ENCODE peak calls at places on chromosome 16, in seven cellular contexts. I, T, L, R, M, W and D are unnamed samples.

GRCh38 chr16:27378871-27379580 is 22.9 kb upstream of the IL21R start:
- DNase-seq in I (no peak), T (no peak), L (no peak), R (no peak), M (no peak), W (no peak), D (no peak)

GRCh38 chr16:35173295-35173694 is 1713.9 kb downstream of the TP53TG3F start:
- DNase-seq in I (no peak), T (no peak), L (no peak), R (no peak), M (no peak), W (no peak), D (peak; percentile 30)

GRCh38 chr16:68287276-68288251 is 23.2 kb downstream of the SLC7A6OS start:
- DNase-seq in I (no peak), T (peak; percentile 45), L (peak; percentile 58), R (peak; percentile 89), M (no peak), W (no peak), D (peak; percentile 62)

GRCh38 chr16:24508614-24509013 is 30.8 kb upstream of the RBBP6 start:
- DNase-seq in I (no peak), T (no peak), L (no peak), R (no peak), M (no peak), W (no peak), D (no peak)

GRCh38 chr16:68074850-68075249 is 10.3 kb upstream of the NFATC3 start:
- DNase-seq in I (peak; percentile 53), T (peak; percentile 27), L (no peak), R (no peak), M (no peak), W (peak; percentile 68), D (peak; percentile 96)

GRCh38 chr16:58085171-58085570 is 44.0 kb downstream of the CFAP20 start:
- DNase-seq in I (no peak), T (no peak), L (no peak), R (no peak), M (no peak), W (no peak), D (no peak)

GRCh38 chr16:73226675-73227074 is 178.7 kb upstream of the ZFHX3 start:
- DNase-seq in I (no peak), T (no peak), L (no peak), R (no peak), M (no peak), W (no peak), D (no peak)

GRCh38 chr16:56202036-56202435 is 10.7 kb downstream of the GNAO1 start:
- DNase-seq in I (peak; percentile 36), T (no peak), L (no peak), R (no peak), M (no peak), W (no peak), D (no peak)

GRCh38 chr16:8859913-8860881 is 8.6 kb downstream of the CARHSP1 start:
- DNase-seq in I (peak; percentile 76), T (peak; percentile 66), L (peak; percentile 79), R (no peak), M (no peak), W (peak; percentile 43), D (no peak)

GRCh38 chr16:57540906-57541753 is 1.3 kb upstream of the ADGRG5 start:
- DNase-seq in I (peak; percentile 25), T (no peak), L (peak; percentile 13), R (no peak), M (no peak), W (no peak), D (no peak)

GRCh38 chr16:55569025-55569424 is 2.5 kb downstream of the CAPNS2 start:
- DNase-seq in I (no peak), T (no peak), L (no peak), R (no peak), M (no peak), W (no peak), D (no peak)

GRCh38 chr16:89194340-89195311 is 5.7 kb downstream of the SLC22A31 start:
- DNase-seq in I (no peak), T (peak; percentile 3), L (no peak), R (peak; percentile 20), M (no peak), W (no peak), D (no peak)

GRCh38 chr16:54657058-54657708 is 273.5 kb upstream of the IRX5 start:
- DNase-seq in I (peak; percentile 72), T (peak; percentile 16), L (no peak), R (peak; percentile 22), M (peak; percentile 81), W (no peak), D (no peak)

GRCh38 chr16:6265956-6266355 is 1066.7 kb upstream of the RBFOX1 start:
- DNase-seq in I (no peak), T (no peak), L (no peak), R (no peak), M (no peak), W (no peak), D (no peak)

GRCh38 chr16:82016964-82017363 is 5.7 kb upstream of the SDR42E1 start:
- DNase-seq in I (no peak), T (no peak), L (no peak), R (no peak), M (no peak), W (no peak), D (no peak)

GRCh38 chr16:56800355-56800754 is 64.7 kb upstream of the SLC12A3 start:
- DNase-seq in I (no peak), T (no peak), L (no peak), R (no peak), M (no peak), W (no peak), D (no peak)

GRCh38 chr16:24819462-24820040 is 26.2 kb upstream of the SLC5A11 start:
- DNase-seq in I (no peak), T (no peak), L (no peak), R (no peak), M (no peak), W (no peak), D (no peak)

GRCh38 chr16:12289175-12290063 is 312.9 kb downstream of the SNX29 start:
- DNase-seq in I (peak; percentile 34), T (no peak), L (no peak), R (no peak), M (no peak), W (peak; percentile 53), D (no peak)

GRCh38 chr16:71526111-71526998 is at the start of gene CHST4:
- DNase-seq in I (no peak), T (no peak), L (peak; percentile 24), R (no peak), M (no peak), W (no peak), D (no peak)

GRCh38 chr16:83100679-83101078 is 473.9 kb downstream of the CDH13 start:
- DNase-seq in I (no peak), T (no peak), L (no peak), R (no peak), M (no peak), W (no peak), D (no peak)

GRCh38 chr16:18852647-18853046 is 51.3 kb upstream of the ARL6IP1 start:
- DNase-seq in I (no peak), T (no peak), L (no peak), R (no peak), M (no peak), W (no peak), D (no peak)

GRCh38 chr16:30764086-30764485 is 2.0 kb downstream of the RNF40 start:
- DNase-seq in I (no peak), T (no peak), L (no peak), R (no peak), M (no peak), W (no peak), D (no peak)

GRCh38 chr16:30761427-30761927 is 385 bp downstream of the CFAP119 start:
- DNase-seq in I (no peak), T (peak; percentile 47), L (no peak), R (no peak), M (no peak), W (peak; percentile 43), D (peak; percentile 70)

GRCh38 chr16:30764816-30765465 is 2.8 kb downstream of the RNF40 start:
- DNase-seq in I (no peak), T (no peak), L (no peak), R (no peak), M (no peak), W (no peak), D (no peak)

GRCh38 chr16:30761928-30762902 is at the start of the genes CFAP119 and RNF40:
- DNase-seq in I (peak; percentile 97), T (peak; percentile 97), L (peak; percentile 97), R (peak; percentile 97), M (peak; percentile 96), W (peak; percentile 96), D (peak; percentile 95)

DNA sequence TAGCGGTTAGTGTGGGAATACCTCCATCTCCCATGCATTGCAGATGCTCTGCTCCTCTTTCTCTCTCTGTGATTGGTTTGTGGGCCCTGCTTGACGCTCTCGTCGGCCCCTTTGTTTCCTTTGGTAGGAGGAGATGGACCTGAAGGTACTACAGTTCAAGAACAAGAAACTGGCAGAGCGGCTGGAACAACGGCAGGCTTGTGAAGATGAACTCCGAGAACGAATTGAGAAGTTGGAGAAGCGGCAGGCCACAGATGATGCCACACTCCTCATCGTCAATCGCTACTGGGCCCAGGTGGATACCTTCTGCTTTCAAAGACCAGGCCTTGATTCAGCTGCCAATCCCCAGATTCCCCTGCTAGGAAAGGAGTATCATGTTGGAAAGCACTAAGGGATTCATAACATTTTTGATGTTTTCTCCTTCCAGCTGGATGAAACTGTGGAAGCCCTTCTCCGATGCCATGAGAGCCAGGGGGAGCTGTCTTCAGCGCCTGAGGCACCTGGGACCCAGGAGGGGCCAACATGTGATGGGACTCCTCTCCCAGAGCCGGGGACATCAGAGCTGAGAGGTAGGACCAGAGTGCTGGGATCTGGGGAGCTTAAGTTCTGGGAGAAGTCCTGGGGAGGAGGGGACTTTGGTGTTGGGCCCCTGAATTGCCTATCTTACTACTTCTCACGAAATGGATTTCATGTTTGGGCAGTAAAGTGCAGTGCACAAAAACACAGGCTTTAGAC is 1.0 kb downstream of the RNF40 start:
- DNase-seq in I (no peak), T (no peak), L (no peak), R (no peak), M (no peak), W (no peak), D (no peak)
- TF ChIP-seq POLR2A in I (no peak), T (no peak), L (no peak), R (no peak), M (no peak), W (no peak), D (no peak)

DNA sequence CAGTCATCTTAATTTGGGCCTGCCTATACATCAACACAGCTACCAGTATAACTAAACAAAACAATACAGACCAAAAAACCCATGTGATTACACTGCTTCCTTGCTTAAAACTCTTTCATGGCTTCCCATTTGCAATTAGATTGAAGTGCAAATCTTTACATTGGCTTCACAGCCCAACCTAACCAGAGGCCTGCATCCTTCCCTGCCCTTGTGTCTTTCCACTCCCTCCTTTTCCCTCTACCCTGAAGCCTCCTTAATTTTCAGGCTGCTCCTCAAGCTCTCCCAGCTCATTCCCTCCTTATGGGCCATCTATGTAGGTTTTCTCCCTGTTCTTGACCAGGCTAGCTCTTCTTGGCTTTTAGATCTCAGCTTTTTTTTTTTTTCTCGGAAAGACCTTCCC is 147.8 kb downstream of the TOX3 start:
- DNase-seq in I (no peak), T (no peak), L (no peak), R (no peak), M (no peak), W (no peak), D (no peak)
- H3K27ac ChIP-seq in I (no peak overlapping the region), T (no peak overlapping the region), L (no peak overlapping the region), R (no peak overlapping the region), M (no peak overlapping the region), W (no peak overlapping the region), D (no peak overlapping the region)

GRCh38 chr16:85598141-85598540 is 15.0 kb upstream of the GSE1 start:
- DNase-seq in I (no peak), T (no peak), L (no peak), R (no peak), M (no peak), W (no peak), D (no peak)
- TF ChIP-seq POLR2A in I (no peak), T (no peak), L (no peak), R (no peak), M (no peak), W (no peak), D (no peak)

GRCh38 chr16:77931058-77931457 is 91.3 kb upstream of the CLEC3A start:
- DNase-seq in I (no peak), T (no peak), L (no peak), R (no peak), M (no peak), W (no peak), D (no peak)
- H3K27ac ChIP-seq in I (no peak overlapping the region), T (no peak overlapping the region), L (no peak overlapping the region), R (no peak overlapping the region), M (no peak overlapping the region), W (no peak overlapping the region), D (no peak overlapping the region)